ENCODE peak calls at places on chromosomes 11 and 22, in ten cellular contexts. U is endothelial cell, Q is left lung, P is lower leg skin, Y is foreskin keratinocyte, W is right lobe of liver, R is SK-N-SH, I is astrocyte of the cerebellum, D is Calu3, S is fibroblast of villous mesenchyme. K is an unnamed sample.

GRCh38 chr11:76275446-76275845 is 69.1 kb upstream of the WNT11 start:
- DNase-seq in U (no peak), Q (no peak), P (no peak), Y (no peak), W (no peak), R (no peak), I (no peak), D (no peak), S (no peak), K (no peak)

GRCh38 chr11:812390-812789 is 2.6 kb downstream of the RPLP2 start:
- DNase-seq in U (no peak), Q (no peak), P (no peak), Y (no peak), W (no peak), R (no peak), I (no peak), D (no peak), S (no peak), K (no peak)

GRCh38 chr22:19407649-19408606 is 23.6 kb downstream of the HIRA start:
- DNase-seq in U (no peak), Q (no peak), P (no peak), Y (no peak), W (no peak), R (peak), I (no peak), D (no peak), S (peak), K (no peak)

GRCh38 chr11:60900673-60901404 is 5.5 kb downstream of the PRPF19 start:
- DNase-seq in U (no peak), Q (no peak), P (no peak), Y (no peak), W (no peak), R (no peak), I (peak), D (no peak), S (no peak), K (no peak)

GRCh38 chr11:61730222-61730994 is 22.0 kb upstream of the MYRF start:
- DNase-seq in U (no peak), Q (peak), P (no peak), Y (peak), W (no peak), R (no peak), I (no peak), D (no peak), S (no peak), K (no peak)

GRCh38 chr11:105005451-105005845 is 17.5 kb downstream of the CASP5 start:
- DNase-seq in U (no peak), Q (no peak), P (no peak), Y (no peak), W (no peak), R (peak), I (no peak), D (no peak), S (no peak), K (no peak)

GRCh38 chr11:74321487-74322188 is 10.2 kb upstream of the P4HA3 start:
- DNase-seq in U (peak), Q (no peak), P (peak), Y (peak), W (no peak), R (peak), I (peak), D (peak), S (no peak), K (no peak)

GRCh38 chr22:28976588-28976987 is 85.0 kb downstream of the C22orf31 start:
- DNase-seq in U (no peak), Q (no peak), P (no peak), Y (peak), W (no peak), R (no peak), I (no peak), D (no peak), S (peak), K (no peak)

GRCh38 chr22:37498289-37498909 is 12.2 kb upstream of the MFNG start:
- DNase-seq in U (peak), Q (no peak), P (no peak), Y (no peak), W (no peak), R (peak), I (no peak), D (peak), S (no peak), K (peak)
- TF ChIP-seq CTCF in U (peak), Q (peak), P (no peak), Y (peak), W (peak), R (peak), I (peak), D (peak), S (peak), K (peak)

GRCh38 chr11:2109541-2110019 is 29.6 kb downstream of the IGF2 start:
- DNase-seq in U (peak), Q (no peak), P (no peak), Y (no peak), W (peak), R (peak), I (no peak), D (no peak), S (peak), K (no peak)
- TF ChIP-seq CTCF in U (no peak), Q (no peak), P (no peak), Y (no peak), W (no peak), R (no peak), I (no peak), D (no peak), S (peak), K (no peak)

GRCh38 chr11:86800956-86801264 is 568 bp downstream of the PRSS23 start:
- DNase-seq in U (no peak), Q (no peak), P (no peak), Y (no peak), W (no peak), R (no peak), I (no peak), D (no peak), S (peak), K (no peak)

GRCh38 chr11:86799680-86800075 is 664 bp upstream of the PRSS23 start:
- DNase-seq in U (peak), Q (no peak), P (no peak), Y (no peak), W (no peak), R (peak), I (no peak), D (no peak), S (no peak), K (no peak)

GRCh38 chr11:86797133-86797532 is 3.2 kb upstream of the PRSS23 start:
- DNase-seq in U (no peak), Q (no peak), P (no peak), Y (no peak), W (no peak), R (no peak), I (no peak), D (no peak), S (no peak), K (no peak)

GRCh38 chr11:86800076-86800955 is at the start of gene PRSS23:
- DNase-seq in U (peak), Q (peak), P (no peak), Y (peak), W (peak), R (peak), I (no peak), D (peak), S (peak), K (peak)

GRCh38 chr11:86798988-86799387 is 1.4 kb upstream of the PRSS23 start:
- DNase-seq in U (no peak), Q (no peak), P (no peak), Y (peak), W (no peak), R (no peak), I (peak), D (no peak), S (peak), K (no peak)
- TF ChIP-seq CTCF in U (no peak), Q (no peak), P (no peak), Y (no peak), W (no peak), R (peak), I (no peak), D (no peak), S (no peak), K (no peak)

GRCh38 chr11:122655527-122656072 is at the start of gene UBASH3B:
- DNase-seq in U (peak), Q (peak), P (peak), Y (peak), W (peak), R (peak), I (peak), D (peak), S (peak), K (peak)
- TF ChIP-seq CTCF in U (no peak), Q (no peak), P (no peak), Y (peak), W (no peak), R (no peak), I (peak), D (no peak), S (peak), K (peak)

GRCh38 chr22:33798401-33798800 is 121.9 kb downstream of the LARGE1 start:
- DNase-seq in U (no peak), Q (no peak), P (no peak), Y (no peak), W (no peak), R (no peak), I (no peak), D (no peak), S (no peak), K (no peak)

GRCh38 chr22:33793464-33793863 is 126.8 kb downstream of the LARGE1 start:
- DNase-seq in U (no peak), Q (no peak), P (no peak), Y (no peak), W (no peak), R (no peak), I (no peak), D (no peak), S (no peak), K (no peak)

GRCh38 chr22:33792837-33793236 is 127.4 kb downstream of the LARGE1 start:
- DNase-seq in U (no peak), Q (no peak), P (no peak), Y (no peak), W (no peak), R (no peak), I (no peak), D (no peak), S (peak), K (no peak)

GRCh38 chr22:33796494-33796893 is 123.8 kb downstream of the LARGE1 start:
- DNase-seq in U (no peak), Q (no peak), P (no peak), Y (no peak), W (no peak), R (no peak), I (no peak), D (no peak), S (no peak), K (no peak)
- TF ChIP-seq CTCF in U (no peak), Q (no peak), P (no peak), Y (peak), W (no peak), R (no peak), I (no peak), D (no peak), S (no peak), K (peak)

GRCh38 chr22:31488988-31489617 is 539 bp downstream of the EIF4ENIF1 start:
- DNase-seq in U (peak), Q (peak), P (no peak), Y (no peak), W (peak), R (peak), I (no peak), D (peak), S (peak), K (peak)

GRCh38 chr22:31492151-31492550 is 2.5 kb upstream of the EIF4ENIF1 start:
- DNase-seq in U (no peak), Q (no peak), P (no peak), Y (no peak), W (no peak), R (no peak), I (no peak), D (no peak), S (no peak), K (no peak)

GRCh38 chr22:31491218-31491962 is 1.7 kb upstream of the EIF4ENIF1 start:
- DNase-seq in U (no peak), Q (no peak), P (no peak), Y (no peak), W (no peak), R (no peak), I (no peak), D (no peak), S (no peak), K (no peak)

GRCh38 chr22:31489632-31490495 is at the start of gene EIF4ENIF1:
- DNase-seq in U (peak), Q (peak), P (peak), Y (peak), W (peak), R (peak), I (peak), D (peak), S (peak), K (peak)

GRCh38 chr22:31490496-31490925 is 869 bp upstream of the EIF4ENIF1 start:
- DNase-seq in U (peak), Q (peak), P (peak), Y (peak), W (peak), R (peak), I (peak), D (peak), S (peak), K (peak)
- TF ChIP-seq CTCF in U (no peak), Q (no peak), P (no peak), Y (no peak), W (no peak), R (peak), I (no peak), D (no peak), S (peak), K (no peak)

GRCh38 chr11:64344160-64344559 is 4.2 kb downstream of the CCDC88B start:
- DNase-seq in U (no peak), Q (no peak), P (no peak), Y (no peak), W (peak), R (no peak), I (no peak), D (no peak), S (no peak), K (no peak)

GRCh38 chr11:64342869-64343739 is 3.1 kb downstream of the CCDC88B start:
- DNase-seq in U (no peak), Q (no peak), P (no peak), Y (no peak), W (peak), R (peak), I (no peak), D (no peak), S (no peak), K (no peak)

GRCh38 chr11:64341851-64342791 is 2.1 kb downstream of the CCDC88B start:
- DNase-seq in U (peak), Q (peak), P (peak), Y (peak), W (peak), R (peak), I (peak), D (peak), S (peak), K (peak)

GRCh38 chr11:64344721-64345120 is 4.7 kb downstream of the CCDC88B start:
- DNase-seq in U (no peak), Q (no peak), P (no peak), Y (no peak), W (no peak), R (no peak), I (no peak), D (no peak), S (no peak), K (no peak)

GRCh38 chr11:64343740-64344133 is 3.7 kb downstream of the CCDC88B start:
- DNase-seq in U (no peak), Q (no peak), P (no peak), Y (no peak), W (peak), R (peak), I (no peak), D (peak), S (no peak), K (no peak)
- TF ChIP-seq CTCF in U (no peak), Q (peak), P (no peak), Y (peak), W (peak), R (peak), I (no peak), D (peak), S (peak), K (peak)